ENCODE peak calls at places on chromosomes 7 and 10, in eight cellular contexts. J is heart left ventricle, O is progenitor cell of endocrine pancreas, S is endodermal cell, V is Calu3, N is IMR-90, G is cardiac muscle cell, K is kidney epithelial cell. Z is an unnamed sample.
A peak's percentile ranks its signal among the peaks of the same experiment; 100 is the strongest.

GRCh38 chr10:129971381-129972144 is 7.5 kb upstream of the EBF3 start:
- DNase-seq in J (peak; percentile 67), O (peak; percentile 53), S (peak; percentile 85), V (peak; percentile 10), N (peak; percentile 22), G (peak; percentile 86), K (no peak), Z (peak; percentile 80)

GRCh38 chr10:132637477-132638129 is 100.0 kb downstream of the INPP5A start:
- DNase-seq in J (peak; percentile 13), O (no peak), S (peak; percentile 80), V (peak; percentile 22), N (peak; percentile 73), G (peak; percentile 74), K (no peak), Z (no peak)

GRCh38 chr7:2104107-2104710 is 128.5 kb downstream of the MAD1L1 start:
- DNase-seq in J (peak; percentile 90), O (peak; percentile 64), S (peak; percentile 95), V (no peak), N (peak; percentile 93), G (peak; percentile 79), K (no peak), Z (peak; percentile 83)

GRCh38 chr10:80160361-80161128 is 28.0 kb downstream of the PLAC9 start:
- DNase-seq in J (no peak), O (no peak), S (no peak), V (no peak), N (no peak), G (no peak), K (no peak), Z (no peak)

GRCh38 chr10:132841254-132841975 is 55.5 kb upstream of the NKX6-2 start:
- DNase-seq in J (no peak), O (no peak), S (no peak), V (no peak), N (no peak), G (no peak), K (no peak), Z (peak; percentile 60)

GRCh38 chr7:8411103-8411502 is 22.3 kb upstream of the NXPH1 start:
- DNase-seq in J (no peak), O (no peak), S (no peak), V (no peak), N (no peak), G (no peak), K (no peak), Z (no peak)

GRCh38 chr7:139694389-139694676 is 83.5 kb downstream of the HIPK2 start:
- DNase-seq in J (no peak), O (no peak), S (no peak), V (no peak), N (no peak), G (no peak), K (no peak), Z (no peak)

GRCh38 chr7:7920056-7920455 is 48.5 kb upstream of the GLCCI1 start:
- DNase-seq in J (no peak), O (no peak), S (no peak), V (no peak), N (no peak), G (no peak), K (no peak), Z (no peak)

GRCh38 chr10:86357041-86357440 is 9.6 kb downstream of the GRID1 start:
- DNase-seq in J (peak; percentile 57), O (no peak), S (no peak), V (no peak), N (no peak), G (no peak), K (no peak), Z (no peak)

GRCh38 chr7:132709971-132710567 is 133.8 kb upstream of the PLXNA4 start:
- DNase-seq in J (no peak), O (no peak), S (peak; percentile 80), V (peak; percentile 53), N (peak; percentile 41), G (peak; percentile 37), K (no peak), Z (no peak)

GRCh38 chr10:43816351-43817321 is 168.0 kb upstream of the ZNF32 start:
- DNase-seq in J (peak; percentile 55), O (no peak), S (peak; percentile 35), V (no peak), N (peak; percentile 72), G (peak; percentile 49), K (no peak), Z (no peak)

GRCh38 chr7:141228482-141228881 is 154.6 kb downstream of the TMEM178B start:
- DNase-seq in J (no peak), O (no peak), S (no peak), V (no peak), N (no peak), G (no peak), K (no peak), Z (no peak)

GRCh38 chr10:75335191-75335590 is 66.4 kb downstream of the ZNF503 start:
- DNase-seq in J (no peak), O (no peak), S (no peak), V (no peak), N (no peak), G (no peak), K (no peak), Z (no peak)

GRCh38 chr10:132181691-132182425 is 4.9 kb upstream of the DPYSL4 start:
- DNase-seq in J (peak; percentile 23), O (no peak), S (no peak), V (no peak), N (no peak), G (no peak), K (no peak), Z (no peak)

GRCh38 chr7:104979167-104979841 is 34.7 kb upstream of the KMT2E start:
- DNase-seq in J (peak; percentile 51), O (no peak), S (peak; percentile 77), V (no peak), N (peak; percentile 62), G (peak; percentile 21), K (no peak), Z (no peak)

GRCh38 chr7:86930554-86931307 is 128.7 kb downstream of the ELAPOR2 start:
- DNase-seq in J (no peak), O (no peak), S (no peak), V (no peak), N (no peak), G (no peak), K (no peak), Z (no peak)

GRCh38 chr10:126518186-126519080 is 130.2 kb upstream of the ADAM12 start:
- DNase-seq in J (no peak), O (no peak), S (no peak), V (no peak), N (no peak), G (no peak), K (no peak), Z (no peak)

GRCh38 chr10:22615819-22616499 is 98.4 kb downstream of the PIP4K2A start:
- DNase-seq in J (peak; percentile 55), O (no peak), S (no peak), V (peak; percentile 61), N (no peak), G (no peak), K (no peak), Z (no peak)

GRCh38 chr7:45985902-45986301 is 64.8 kb upstream of the IGFBP3 start:
- DNase-seq in J (no peak), O (no peak), S (peak; percentile 43), V (peak; percentile 52), N (peak; percentile 80), G (no peak), K (peak; percentile 67), Z (no peak)

GRCh38 chr10:26739087-26739631 is 41.7 kb downstream of the PDSS1 start:
- DNase-seq in J (no peak), O (no peak), S (no peak), V (no peak), N (no peak), G (no peak), K (no peak), Z (no peak)

GRCh38 chr7:26153823-26154783 is 2.1 kb downstream of the NFE2L3 start:
- DNase-seq in J (peak; percentile 32), O (no peak), S (peak; percentile 89), V (peak; percentile 83), N (peak; percentile 68), G (no peak), K (no peak), Z (no peak)

GRCh38 chr10:114714281-114714741 is 56.2 kb upstream of the ABLIM1 start:
- DNase-seq in J (peak; percentile 68), O (no peak), S (no peak), V (peak; percentile 48), N (peak; percentile 98), G (peak; percentile 95), K (peak; percentile 49), Z (no peak)

GRCh38 chr10:62903828-62904227 is 87.7 kb upstream of the EGR2 start:
- DNase-seq in J (no peak), O (no peak), S (no peak), V (no peak), N (no peak), G (no peak), K (no peak), Z (no peak)

GRCh38 chr7:122303971-122304603 is 463 bp downstream of the FEZF1 start:
- DNase-seq in J (no peak), O (no peak), S (peak; percentile 84), V (peak; percentile 35), N (no peak), G (peak; percentile 57), K (no peak), Z (no peak)
- TF ChIP-seq CTCF in J (no peak), O (no peak), S (no peak), V (no peak), N (no peak), G (no peak), K (no peak), Z (no peak)

DNA sequence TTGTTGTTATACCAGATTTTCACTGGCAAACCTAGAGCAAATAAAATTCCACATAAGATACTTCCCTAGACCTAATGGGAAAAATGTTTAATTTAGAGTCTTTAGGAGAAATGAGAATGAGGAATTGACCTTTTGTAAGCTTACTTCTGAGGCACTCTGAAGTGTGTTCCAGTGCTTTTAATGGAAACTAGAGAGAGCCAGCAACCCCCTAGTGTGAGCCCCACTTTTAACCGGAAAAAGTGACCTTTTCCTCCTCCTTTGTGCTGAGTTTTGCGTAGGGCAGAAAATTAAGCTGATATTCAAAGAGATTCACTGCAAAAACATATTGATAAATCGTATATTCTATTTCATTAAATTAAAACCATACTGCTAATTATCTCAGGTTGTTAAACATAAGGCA is 5.2 kb downstream of the IKZF1 start:
- DNase-seq in J (no peak), O (no peak), S (no peak), V (no peak), N (no peak), G (no peak), K (no peak), Z (no peak)
- TF ChIP-seq CTCF in J (no peak), O (no peak), S (no peak), V (no peak), N (no peak), G (no peak), K (no peak), Z (no peak)

GRCh38 chr7:98267305-98267704 is 14.2 kb upstream of the BRI3 start:
- DNase-seq in J (no peak), O (no peak), S (no peak), V (no peak), N (no peak), G (no peak), K (no peak), Z (no peak)

GRCh38 chr7:98265841-98266271 is 13.8 kb upstream of the TECPR1 start:
- DNase-seq in J (no peak), O (no peak), S (peak; percentile 69), V (no peak), N (peak; percentile 58), G (no peak), K (no peak), Z (no peak)

GRCh38 chr7:98266840-98267239 is 14.6 kb upstream of the BRI3 start:
- DNase-seq in J (no peak), O (no peak), S (no peak), V (no peak), N (no peak), G (no peak), K (no peak), Z (no peak)
- TF ChIP-seq CTCF in J (peak; percentile 20), O (peak; percentile 37), S (peak; percentile 58), V (no peak), N (peak; percentile 41), G (peak; percentile 51), K (peak; percentile 9), Z (peak; percentile 60)

GRCh38 chr7:102412548-102412947 is 16.4 kb downstream of the PRKRIP1 start:
- DNase-seq in J (peak; percentile 68), O (no peak), S (peak; percentile 83), V (no peak), N (peak; percentile 13), G (no peak), K (no peak), Z (no peak)
- TF ChIP-seq CTCF in J (peak; percentile 44), O (peak; percentile 42), S (peak; percentile 72), V (peak; percentile 31), N (peak; percentile 19), G (peak; percentile 43), K (peak; percentile 41), Z (peak; percentile 63)

Z was measured in type B pancreatic cell.